ENCODE peak calls at places on chromosomes 5 and 9, in ten cellular contexts. S is ovary, L is A549, G is right lobe of liver, F is upper lobe of left lung, H is adrenal gland, O is GM12891, E is HCT116, W is NB4, X is body of pancreas. Y is an unnamed sample.

GRCh38 chr9:101536938-101537337 is 3.3 kb downstream of the RNF20 start:
- DNase-seq in S (no peak), L (no peak), G (no peak), F (no peak), H (no peak), O (no peak), E (no peak), W (peak; percentile 42), X (peak; percentile 21), Y (peak; percentile 43)

GRCh38 chr5:180909782-180910181 is 10.8 kb downstream of the BTNL8 start:
- DNase-seq in S (no peak), L (no peak), G (no peak), F (no peak), H (no peak), O (no peak), E (no peak), W (no peak), X (no peak), Y (no peak)

GRCh38 chr5:1035421-1036405 is 27.1 kb downstream of the NKD2 start:
- DNase-seq in S (no peak), L (no peak), G (no peak), F (peak; percentile 74), H (no peak), O (no peak), E (no peak), W (no peak), X (peak; percentile 5), Y (no peak)

GRCh38 chr5:152736906-152737305 is 331.8 kb upstream of the NMUR2 start:
- DNase-seq in S (no peak), L (peak; percentile 7), G (no peak), F (no peak), H (no peak), O (no peak), E (no peak), W (no peak), X (no peak), Y (no peak)

GRCh38 chr5:19795218-19795617 is 192.8 kb downstream of the CDH18 start:
- DNase-seq in S (no peak), L (peak; percentile 3), G (no peak), F (no peak), H (no peak), O (no peak), E (no peak), W (no peak), X (no peak), Y (no peak)

GRCh38 chr5:88889165-88890069 is 6.4 kb upstream of the MEF2C start:
- DNase-seq in S (peak; percentile 88), L (no peak), G (peak; percentile 52), F (peak; percentile 92), H (peak; percentile 73), O (no peak), E (no peak), W (no peak), X (peak; percentile 50), Y (peak; percentile 50)

GRCh38 chr9:96417051-96417586 is 1.1 kb downstream of the ZNF367 start:
- DNase-seq in S (peak; percentile 93), L (peak; percentile 88), G (peak; percentile 95), F (peak; percentile 97), H (peak; percentile 90), O (peak; percentile 81), E (peak; percentile 56), W (peak; percentile 91), X (peak; percentile 92), Y (peak; percentile 95)

GRCh38 chr9:36597412-36598178 is 24.9 kb downstream of the MELK start:
- DNase-seq in S (no peak), L (peak; percentile 73), G (no peak), F (no peak), H (peak; percentile 27), O (peak; percentile 27), E (peak; percentile 32), W (peak; percentile 29), X (no peak), Y (peak; percentile 10)

GRCh38 chr9:126613656-126614055 is at the start of gene LMX1B:
- DNase-seq in S (no peak), L (peak; percentile 89), G (no peak), F (peak; percentile 85), H (no peak), O (peak; percentile 26), E (peak; percentile 63), W (no peak), X (peak; percentile 59), Y (peak; percentile 15)

GRCh38 chr5:142211918-142212317 is 103.3 kb downstream of the NDFIP1 start:
- DNase-seq in S (no peak), L (no peak), G (no peak), F (no peak), H (no peak), O (no peak), E (no peak), W (no peak), X (no peak), Y (no peak)

GRCh38 chr5:33088176-33088575 is 352.6 kb upstream of the TARS1 start:
- DNase-seq in S (no peak), L (no peak), G (no peak), F (no peak), H (no peak), O (no peak), E (no peak), W (no peak), X (no peak), Y (no peak)

GRCh38 chr5:64229163-64229774 is 63.6 kb downstream of the RNF180 start:
- DNase-seq in S (no peak), L (peak; percentile 28), G (no peak), F (no peak), H (no peak), O (peak; percentile 20), E (no peak), W (peak; percentile 35), X (no peak), Y (peak; percentile 14)

GRCh38 chr9:137878146-137878941 is 762 bp downstream of the CACNA1B start:
- DNase-seq in S (peak; percentile 60), L (no peak), G (no peak), F (peak; percentile 87), H (no peak), O (peak; percentile 66), E (no peak), W (no peak), X (peak; percentile 29), Y (peak; percentile 49)

GRCh38 chr9:92176068-92176799 is 61.0 kb upstream of the SPTLC1 start:
- DNase-seq in S (no peak), L (peak; percentile 17), G (no peak), F (no peak), H (no peak), O (no peak), E (peak; percentile 12), W (peak; percentile 26), X (no peak), Y (peak; percentile 14)

GRCh38 chr5:82396871-82397514 is 118.8 kb upstream of the RPS23 start:
- DNase-seq in S (peak; percentile 59), L (peak; percentile 86), G (peak; percentile 70), F (peak; percentile 46), H (peak; percentile 82), O (no peak), E (peak; percentile 54), W (no peak), X (peak; percentile 61), Y (no peak)

GRCh38 chr9:98248737-98249474 is 6.5 kb downstream of the TBC1D2 start:
- DNase-seq in S (no peak), L (peak; percentile 77), G (peak; percentile 65), F (peak; percentile 87), H (peak; percentile 61), O (no peak), E (no peak), W (peak; percentile 94), X (peak; percentile 21), Y (peak; percentile 70)
- TF ChIP-seq POLR2A in S (no peak), L (no peak), G (no peak), F (no peak), H (no peak), O (no peak), E (no peak), W (no peak), X (no peak), Y (no peak)

GRCh38 chr5:110105692-110106091 is 416.0 kb downstream of the MAN2A1 start:
- DNase-seq in S (no peak), L (no peak), G (peak; percentile 85), F (no peak), H (peak; percentile 63), O (no peak), E (no peak), W (no peak), X (peak; percentile 38), Y (no peak)

GRCh38 chr5:110104728-110105127 is 415.0 kb downstream of the MAN2A1 start:
- DNase-seq in S (no peak), L (no peak), G (no peak), F (no peak), H (no peak), O (no peak), E (no peak), W (no peak), X (no peak), Y (no peak)

GRCh38 chr5:110109685-110110084 is 420.0 kb downstream of the MAN2A1 start:
- DNase-seq in S (no peak), L (no peak), G (peak; percentile 51), F (no peak), H (no peak), O (no peak), E (no peak), W (no peak), X (no peak), Y (no peak)

GRCh38 chr5:110106750-110107149 is 417.0 kb downstream of the MAN2A1 start:
- DNase-seq in S (no peak), L (no peak), G (no peak), F (no peak), H (no peak), O (no peak), E (no peak), W (no peak), X (no peak), Y (no peak)

DNA sequence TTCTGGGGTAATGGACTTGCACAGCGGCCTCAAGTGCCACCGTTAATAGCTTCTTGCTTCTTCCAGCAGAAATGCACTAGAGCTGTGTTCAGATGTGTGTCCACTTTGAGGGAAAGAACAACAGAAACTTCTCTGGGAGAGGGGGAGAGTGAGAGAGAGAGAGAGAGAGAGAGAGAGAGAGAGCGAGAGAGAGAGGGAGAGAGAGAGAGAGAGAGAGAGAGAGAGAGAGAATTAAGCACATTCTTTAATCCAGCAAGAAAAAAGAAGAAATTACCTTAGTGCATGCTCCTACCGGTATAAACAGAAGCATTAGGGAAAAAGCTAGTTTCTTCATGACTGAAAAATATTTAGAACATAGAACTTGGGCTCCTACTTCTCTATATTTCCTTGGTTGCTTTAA is 418.8 kb downstream of the MAN2A1 start:
- DNase-seq in S (no peak), L (no peak), G (no peak), F (no peak), H (no peak), O (no peak), E (no peak), W (no peak), X (no peak), Y (no peak)
- TF ChIP-seq POLR2A in S (no peak), L (no peak), G (no peak), F (no peak), H (no peak), O (no peak), E (no peak), W (no peak), X (no peak), Y (no peak)

GRCh38 chr5:172777381-172778222 is 6.6 kb upstream of the DUSP1 start:
- DNase-seq in S (peak; percentile 77), L (peak; percentile 94), G (peak; percentile 83), F (peak; percentile 83), H (peak; percentile 95), O (peak; percentile 68), E (peak; percentile 76), W (peak; percentile 91), X (peak; percentile 76), Y (peak; percentile 70)
- TF ChIP-seq POLR2A in S (no peak), L (no peak), G (peak; percentile 66), F (peak; percentile 79), H (no peak), O (no peak), E (no peak), W (no peak), X (no peak), Y (peak; percentile 19)

GRCh38 chr5:151496041-151496484 is 48.7 kb downstream of the SLC36A1 start:
- DNase-seq in S (no peak), L (no peak), G (no peak), F (no peak), H (no peak), O (no peak), E (no peak), W (no peak), X (no peak), Y (no peak)
- TF ChIP-seq POLR2A in S (no peak), L (no peak), G (no peak), F (no peak), H (no peak), O (no peak), E (no peak), W (no peak), X (no peak), Y (no peak)